ENCODE peak calls at places on chromosomes 7 and 10, in four cellular contexts. M is foreskin fibroblast; F is lower lobe of right lung; E is CD8-positive, alpha-beta T cell. H is an unnamed sample.

GRCh38 chr10:77311186-77311585 is 326.4 kb downstream of the KCNMA1 start:
- DNase-seq in F (no peak), E (no peak), M (no peak), H (peak)

GRCh38 chr7:30739691-30740090 is 12.2 kb upstream of the INMT start:
- DNase-seq in F (no peak), M (no peak), E (no peak), H (no peak)

GRCh38 chr7:129273936-129274335 is 49.1 kb downstream of the AHCYL2 start:
- DNase-seq in E (no peak), F (no peak), M (no peak), H (no peak)

GRCh38 chr7:101636822-101637623 is 7.9 kb upstream of the MYL10 start:
- DNase-seq in E (no peak), M (no peak), F (no peak), H (no peak)

GRCh38 chr7:130903358-130903974 is 169.5 kb upstream of the KLF14 start:
- DNase-seq in M (peak), F (no peak), E (no peak), H (no peak)

GRCh38 chr7:26187380-26188290 is 12.9 kb downstream of the HNRNPA2B1 start:
- DNase-seq in M (no peak), F (no peak), E (no peak), H (no peak)

GRCh38 chr7:2843711-2844152 is 376 bp downstream of the GNA12 start:
- DNase-seq in E (no peak), M (peak), F (peak), H (no peak)

GRCh38 chr10:117175215-117175900 is 21.9 kb upstream of the KCNK18 start:
- DNase-seq in E (no peak), M (no peak), F (peak), H (peak)

GRCh38 chr10:37436361-37436760 is 311.0 kb downstream of the ANKRD30A start:
- DNase-seq in M (no peak), E (no peak), F (no peak), H (no peak)

GRCh38 chr7:4768597-4769569 is 6.5 kb upstream of the AP5Z1 start:
- DNase-seq in E (no peak), F (no peak), M (no peak), H (no peak)

GRCh38 chr10:104339469-104340098 is 1.3 kb upstream of the ITPRIP start:
- DNase-seq in M (peak), E (no peak), F (no peak), H (no peak)

GRCh38 chr7:98200364-98200763 is 10.9 kb upstream of the BHLHA15 start:
- DNase-seq in E (no peak), F (no peak), M (no peak), H (no peak)

GRCh38 chr7:112370436-112370835 is 79.8 kb upstream of the IFRD1 start:
- DNase-seq in E (no peak), M (no peak), F (no peak), H (no peak)

GRCh38 chr10:30583778-30584415 is 45.7 kb downstream of the LYZL2 start:
- DNase-seq in F (peak), M (peak), E (no peak), H (no peak)

GRCh38 chr7:51034531-51035264 is 252.0 kb upstream of the GRB10 start:
- DNase-seq in M (peak), E (no peak), F (no peak), H (no peak)

GRCh38 chr10:36188054-36188453 is 546.0 kb upstream of the FZD8 start:
- DNase-seq in F (no peak), E (no peak), M (no peak), H (no peak)

GRCh38 chr7:917255-918117 is 37.0 kb downstream of the ADAP1 start:
- DNase-seq in F (peak), M (no peak), E (no peak), H (no peak)

GRCh38 chr10:34826221-34826620 is 11.1 kb upstream of the PARD3 start:
- DNase-seq in F (no peak), E (no peak), M (no peak), H (no peak)

GRCh38 chr7:98760201-98760651 is 109.6 kb downstream of the TMEM130 start:
- DNase-seq in M (peak), F (no peak), E (no peak), H (no peak)

GRCh38 chr10:61733358-61733940 is 70.7 kb downstream of the CABCOCO1 start:
- DNase-seq in E (no peak), M (peak), F (no peak), H (peak)

DNA sequence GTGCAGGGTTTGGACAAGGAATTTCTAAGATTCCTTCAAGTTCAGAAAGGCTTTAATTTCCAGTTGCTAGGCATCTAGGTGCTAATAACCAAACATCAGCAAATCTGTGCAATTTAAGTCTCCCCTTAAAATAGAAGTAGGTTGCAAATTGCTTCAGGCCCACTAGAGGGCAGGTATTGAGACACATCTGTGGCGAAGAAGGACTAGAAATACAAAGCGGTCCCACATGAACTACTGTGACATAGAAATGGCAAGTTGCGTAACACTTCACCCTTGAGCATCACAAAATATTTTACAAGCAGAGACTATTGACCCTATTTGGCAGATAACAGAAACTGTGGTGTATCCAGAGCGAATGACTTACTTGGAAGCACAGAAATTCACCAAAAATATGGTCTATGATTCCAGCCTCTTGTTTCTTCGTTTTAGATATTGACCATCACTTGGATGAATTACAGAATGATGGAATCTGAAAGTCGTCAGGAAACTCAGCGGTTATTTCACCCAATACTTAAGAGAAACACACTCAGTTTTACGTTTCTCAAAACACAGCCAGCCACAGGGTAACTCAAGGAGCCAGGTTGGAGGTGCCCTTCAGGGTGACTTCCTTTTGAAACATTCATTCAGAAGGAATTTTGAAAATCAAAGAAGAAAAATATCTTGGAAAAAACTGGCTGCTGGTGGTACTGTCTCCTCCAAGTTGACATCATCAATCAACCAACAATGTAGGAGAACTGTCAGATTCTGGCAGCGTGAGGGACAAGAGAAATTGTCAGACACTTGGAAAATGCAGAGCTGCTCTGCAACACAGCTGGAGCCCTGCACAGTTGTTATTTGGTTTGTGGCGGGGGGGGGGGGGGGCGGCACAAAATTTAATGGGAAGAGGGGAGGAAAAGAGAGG is 256.3 kb upstream of the MINDY3 start:
- DNase-seq in F (no peak), E (no peak), M (peak), H (no peak)
- TF ChIP-seq CTCF in F (peak), E (no peak), M (peak), H (peak)

GRCh38 chr10:100374137-100374655 is 27.2 kb downstream of the SCD start:
- DNase-seq in E (no peak), M (no peak), F (no peak), H (no peak)

GRCh38 chr10:100382553-100382952 is 35.5 kb downstream of the SCD start:
- DNase-seq in F (no peak), E (no peak), M (no peak), H (no peak)

GRCh38 chr10:100380400-100380799 is 33.4 kb downstream of the SCD start:
- DNase-seq in E (no peak), M (no peak), F (no peak), H (no peak)

GRCh38 chr10:100373298-100374136 is 26.5 kb downstream of the SCD start:
- DNase-seq in F (peak), E (peak), M (peak), H (peak)

GRCh38 chr10:100377830-100378229 is 30.8 kb downstream of the SCD start:
- DNase-seq in M (no peak), E (no peak), F (no peak), H (no peak)
- H3K4me3 ChIP-seq in M (no peak), E (no peak), F (no peak), H (no peak)

GRCh38 chr10:57638411-57638810 is 629.3 kb downstream of the IPMK start:
- DNase-seq in M (no peak), E (no peak), F (no peak), H (no peak)
- TF ChIP-seq CTCF in M (no peak), E (no peak), F (no peak), H (no peak)

GRCh38 chr7:69776611-69777010 is 178.3 kb downstream of the AUTS2 start:
- DNase-seq in F (no peak), M (peak), E (no peak), H (no peak)

GRCh38 chr7:69782917-69783684 is 184.8 kb downstream of the AUTS2 start:
- DNase-seq in F (no peak), E (no peak), M (peak), H (no peak)

GRCh38 chr7:69780377-69780776 is 182.1 kb downstream of the AUTS2 start:
- DNase-seq in F (no peak), E (no peak), M (no peak), H (no peak)

GRCh38 chr7:69778138-69778537 is 179.9 kb downstream of the AUTS2 start:
- DNase-seq in M (no peak), F (no peak), E (no peak), H (no peak)

GRCh38 chr7:69781412-69781846 is 183.2 kb downstream of the AUTS2 start:
- DNase-seq in F (no peak), E (no peak), M (peak), H (no peak)
- H3K4me3 ChIP-seq in F (no peak), E (no peak), M (no peak), H (no peak)

DNA sequence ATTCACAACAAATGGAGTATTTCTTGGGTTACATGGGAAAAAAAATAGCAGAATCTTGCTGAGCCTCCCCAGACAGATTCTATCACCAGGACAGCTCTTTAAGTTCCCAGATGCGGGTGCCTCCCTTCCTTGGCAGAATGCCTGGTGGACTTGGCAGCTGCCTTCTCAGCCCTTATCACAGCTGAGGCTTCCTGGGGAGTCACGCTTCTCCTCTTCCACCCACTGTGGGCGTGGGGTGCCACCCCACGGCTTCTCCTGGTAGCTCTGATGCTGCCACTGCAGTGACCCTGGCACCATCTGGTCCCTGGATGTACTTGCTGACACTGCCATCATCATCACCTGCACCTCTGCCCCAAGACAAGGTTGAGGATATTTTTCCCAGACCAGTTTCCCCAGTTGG is 16.2 kb upstream of the NME8 start:
- DNase-seq in M (peak), E (no peak), F (peak), H (peak)
- TF ChIP-seq CTCF in M (no peak), E (no peak), F (peak), H (peak)

GRCh38 chr10:50469778-50470193 is 154.0 kb downstream of the SGMS1 start:
- DNase-seq in F (no peak), E (no peak), M (peak), H (no peak)
- H3K4me3 ChIP-seq in F (no peak), E (no peak), M (no peak), H (no peak)

H was measured in dorsolateral prefrontal cortex.